ENCODE peak calls at places on chromosomes 7 and 10, in seven cellular contexts. H is sigmoid colon; W is AG04450; Y is stimulated activated CD4-positive, alpha-beta T cell treated with anti-CD3 and anti-CD28 coated beads, Interleukin-2, amount 100 ng/mL, for 48 hours; I is GM04503; X is effector CD4-positive, alpha-beta T cell; Z is WERI-Rb-1. K is an unnamed sample.

GRCh38 chr10:77554996-77555397 is 82.6 kb downstream of the KCNMA1 start:
- DNase-seq in Z (no peak), I (no peak), H (peak), X (no peak), Y (no peak), W (no peak), K (peak)

GRCh38 chr10:43689618-43689954 is 40.9 kb upstream of the ZNF32 start:
- DNase-seq in W (no peak), Y (peak), I (no peak), Z (peak), X (no peak), H (peak), K (peak)

GRCh38 chr10:78973901-78974408 is 94.8 kb upstream of the ZMIZ1 start:
- DNase-seq in I (no peak), X (peak), Y (peak), Z (peak), H (peak), W (no peak), K (peak)

GRCh38 chr10:79382491-79382941 is 35.2 kb downstream of the PPIF start:
- DNase-seq in Y (no peak), Z (peak), X (no peak), H (peak), W (no peak), I (no peak), K (peak)

GRCh38 chr7:64651632-64652165 is 14.2 kb upstream of the ZNF107 start:
- DNase-seq in Z (no peak), X (no peak), W (no peak), H (no peak), I (no peak), Y (no peak), K (no peak)

GRCh38 chr10:49347342-49347741 is 48.4 kb downstream of the C10orf71 start:
- DNase-seq in Y (no peak), H (no peak), W (no peak), Z (no peak), X (no peak), I (no peak), K (no peak)

GRCh38 chr7:142855756-142856564 is 1.1 kb downstream of the EPHB6 start:
- DNase-seq in Z (no peak), Y (no peak), X (no peak), W (no peak), H (peak), I (no peak), K (no peak)

GRCh38 chr7:2529161-2530075 is 9.8 kb downstream of the LFNG start:
- DNase-seq in Y (no peak), W (no peak), I (no peak), H (peak), X (peak), Z (no peak), K (no peak)

GRCh38 chr7:4129481-4130122 is 552.5 kb upstream of the FOXK1 start:
- DNase-seq in I (no peak), W (no peak), Y (no peak), Z (no peak), X (no peak), H (peak), K (peak)

GRCh38 chr7:44224951-44225565 is 24.3 kb downstream of the YKT6 start:
- DNase-seq in I (no peak), H (no peak), X (no peak), W (no peak), Y (no peak), Z (no peak), K (no peak)

K was measured in sciatic nerve.